ENCODE peak calls at places on chromosomes 3 and 15, in six cellular contexts. Z is left ventricle myocardium inferior, C is adipocyte, V is GM23248, O is right atrium auricular region, Q is mesendoderm. M is an unnamed sample.

GRCh38 chr3:108736821-108737220 is 20.4 kb downstream of the RETNLB start:
- DNase-seq in Q (no peak), V (no peak), O (no peak), C (no peak), Z (no peak), M (peak)

GRCh38 chr15:78726870-78727551 is 84.3 kb downstream of the ADAMTS7 start:
- DNase-seq in O (peak), C (no peak), Z (no peak), Q (peak), V (peak), M (peak)

GRCh38 chr15:32688151-32688639 is 29.6 kb upstream of the GREM1 start:
- DNase-seq in V (peak), Z (no peak), O (no peak), C (no peak), Q (no peak), M (peak)

GRCh38 chr3:12991861-12992281 is 81.4 kb downstream of the IQSEC1 start:
- DNase-seq in O (no peak), Z (no peak), C (no peak), Q (no peak), V (no peak), M (no peak)

GRCh38 chr3:133821767-133822638 is 16.4 kb downstream of the SRPRB start:
- DNase-seq in C (peak), V (peak), Z (peak), O (peak), Q (peak), M (peak)

GRCh38 chr3:37974121-37974927 is 16.3 kb upstream of the VILL start:
- DNase-seq in Q (peak), V (peak), C (peak), O (no peak), Z (peak), M (peak)

GRCh38 chr15:22240951-22241350 is 160.6 kb downstream of the OR4M2 start:
- DNase-seq in C (no peak), Q (no peak), O (no peak), V (no peak), Z (no peak), M (no peak)

GRCh38 chr3:110414851-110415250 is 656.8 kb upstream of the NECTIN3 start:
- DNase-seq in V (peak), O (no peak), Z (no peak), Q (no peak), C (peak), M (peak)

GRCh38 chr3:11271986-11272904 is at the start of gene ATG7:
- DNase-seq in Q (peak), O (peak), Z (peak), C (peak), V (peak), M (peak)

GRCh38 chr15:91694829-91695205 is 158.7 kb upstream of the SLCO3A1 start:
- DNase-seq in C (peak), Q (no peak), V (peak), Z (no peak), O (peak), M (peak)

GRCh38 chr3:11062704-11063103 is 70.2 kb downstream of the SLC6A1 start:
- DNase-seq in Z (no peak), V (no peak), Q (no peak), O (no peak), C (no peak), M (no peak)

GRCh38 chr15:96463376-96463775 is 132.9 kb downstream of the NR2F2 start:
- DNase-seq in Z (no peak), V (no peak), Q (no peak), C (no peak), O (no peak), M (no peak)

GRCh38 chr3:39724233-39724846 is 85.1 kb upstream of the MYRIP start:
- DNase-seq in Z (no peak), V (peak), C (peak), O (no peak), Q (peak), M (no peak)

GRCh38 chr3:174355505-174355904 is 503.6 kb upstream of the NAALADL2 start:
- DNase-seq in V (peak), C (no peak), Z (no peak), Q (peak), O (no peak), M (peak)

GRCh38 chr3:138356666-138357409 is 8.5 kb downstream of the MRAS start:
- DNase-seq in Z (no peak), Q (no peak), V (no peak), C (no peak), O (no peak), M (no peak)

GRCh38 chr3:139533781-139534443 is 5.6 kb downstream of the RBP1 start:
- DNase-seq in Q (no peak), V (peak), O (no peak), Z (peak), C (peak), M (peak)

GRCh38 chr3:126355777-126356372 is 1.3 kb downstream of the KLF15 start:
- DNase-seq in C (peak), Z (peak), V (peak), Q (peak), O (peak), M (no peak)

GRCh38 chr15:45105586-45105985 is 8.4 kb downstream of the DUOX2 start:
- DNase-seq in V (no peak), Z (no peak), Q (no peak), C (no peak), O (no peak), M (no peak)

GRCh38 chr3:101842245-101842934 is 6.9 kb upstream of the NFKBIZ start:
- DNase-seq in C (no peak), V (no peak), Q (peak), Z (no peak), O (no peak), M (no peak)

GRCh38 chr3:126137490-126138130 is 42.8 kb downstream of the ALDH1L1 start:
- DNase-seq in V (no peak), Z (no peak), Q (no peak), O (peak), C (no peak), M (no peak)

GRCh38 chr15:90558182-90558581 is 28.5 kb downstream of the CRTC3 start:
- DNase-seq in Q (no peak), Z (no peak), C (peak), V (peak), O (peak), M (no peak)

GRCh38 chr3:31105438-31106077 is 211.1 kb upstream of the GADL1 start:
- DNase-seq in C (peak), V (peak), O (no peak), Z (no peak), Q (no peak), M (peak)

GRCh38 chr3:188497021-188497420 is 343.1 kb downstream of the LPP start:
- DNase-seq in V (peak), C (no peak), Q (peak), Z (no peak), O (no peak), M (peak)

GRCh38 chr3:40690696-40691597 is 166.2 kb downstream of the ZNF621 start:
- DNase-seq in Z (peak), C (no peak), V (no peak), Q (no peak), O (peak), M (no peak)

GRCh38 chr15:68817304-68818087 is 3.2 kb downstream of the ANP32A start:
- DNase-seq in C (peak), Z (peak), V (peak), O (no peak), Q (peak), M (peak)

GRCh38 chr15:61530769-61531168 is 301.7 kb upstream of the RORA start:
- DNase-seq in O (no peak), V (no peak), C (no peak), Z (no peak), Q (peak), M (no peak)

GRCh38 chr3:15281817-15282216 is 50.6 kb downstream of the SH3BP5 start:
- DNase-seq in V (no peak), Z (no peak), C (no peak), Q (no peak), O (no peak), M (no peak)

GRCh38 chr3:183123891-183124290 is 24.6 kb upstream of the MCCC1 start:
- DNase-seq in V (no peak), C (no peak), O (no peak), Z (no peak), Q (no peak), M (peak)

GRCh38 chr3:144921710-144922109 is 950.1 kb downstream of the DIPK2A start:
- DNase-seq in C (no peak), V (no peak), Q (no peak), Z (no peak), O (no peak), M (no peak)

GRCh38 chr3:124615896-124616543 is 114.2 kb upstream of the UMPS start:
- DNase-seq in V (no peak), Z (peak), O (no peak), C (no peak), Q (no peak), M (no peak)

GRCh38 chr3:56795807-56796185 is 6.0 kb downstream of the ARHGEF3 start:
- DNase-seq in C (no peak), V (no peak), Q (no peak), Z (no peak), O (no peak), M (no peak)

GRCh38 chr15:51342249-51342999 is 969 bp downstream of the GLDN start:
- DNase-seq in C (no peak), Q (peak), O (no peak), V (peak), Z (no peak), M (no peak)

GRCh38 chr3:50210510-50211367 is 5.7 kb downstream of the SLC38A3 start:
- DNase-seq in Q (no peak), C (no peak), V (no peak), Z (no peak), O (no peak), M (no peak)

DNA sequence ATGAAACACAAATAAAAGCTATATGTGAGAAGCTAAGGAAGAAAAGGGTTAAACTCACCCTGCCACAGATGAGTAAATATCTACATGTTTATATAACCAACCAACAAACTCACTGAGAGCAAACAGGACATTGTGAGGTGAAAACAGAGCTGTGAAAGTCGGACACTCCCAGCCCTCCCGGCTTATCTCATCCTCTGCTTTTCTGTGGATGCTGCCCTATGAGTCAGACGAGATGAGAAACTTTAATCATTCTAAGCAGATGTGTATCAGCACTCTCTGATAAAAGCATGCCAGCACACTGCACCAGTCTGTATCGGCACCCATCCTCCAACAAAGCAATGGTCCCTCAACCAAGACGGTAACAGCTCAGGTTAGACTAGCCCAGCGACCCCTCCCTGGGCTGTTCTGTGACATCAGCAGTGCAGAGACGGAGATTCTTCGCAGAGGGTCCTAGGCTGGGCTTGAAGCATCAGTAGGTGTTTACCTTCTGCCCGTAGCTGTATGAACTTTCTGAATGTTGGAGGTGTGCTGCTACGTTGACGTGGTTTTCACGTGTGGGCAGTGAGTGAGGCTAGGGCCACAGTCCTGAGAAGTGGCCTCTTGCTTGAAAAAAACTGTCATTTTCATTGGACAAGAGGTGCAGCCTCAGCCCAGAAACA is 119.8 kb upstream of the ALDH1A3 start:
- DNase-seq in Z (no peak), O (no peak), C (peak), Q (peak), V (peak), M (peak)
- H3K4me3 ChIP-seq in Z (no peak), O (no peak), C (peak), Q (no peak), V (peak), M (no peak)

GRCh38 chr3:58463181-58463941 is 28.5 kb upstream of the KCTD6 start:
- DNase-seq in O (peak), V (peak), Z (peak), Q (peak), C (peak), M (peak)
- H3K4me3 ChIP-seq in O (peak), V (peak), Z (peak), Q (no peak), C (peak), M (no peak)

GRCh38 chr3:184177331-184177731 is 2.7 kb downstream of the AP2M1 start:
- DNase-seq in C (peak), Z (no peak), O (no peak), Q (peak), V (peak), M (no peak)
- H3K4me3 ChIP-seq in C (peak), Z (peak), O (peak), Q (no peak), V (peak), M (peak)

DNA sequence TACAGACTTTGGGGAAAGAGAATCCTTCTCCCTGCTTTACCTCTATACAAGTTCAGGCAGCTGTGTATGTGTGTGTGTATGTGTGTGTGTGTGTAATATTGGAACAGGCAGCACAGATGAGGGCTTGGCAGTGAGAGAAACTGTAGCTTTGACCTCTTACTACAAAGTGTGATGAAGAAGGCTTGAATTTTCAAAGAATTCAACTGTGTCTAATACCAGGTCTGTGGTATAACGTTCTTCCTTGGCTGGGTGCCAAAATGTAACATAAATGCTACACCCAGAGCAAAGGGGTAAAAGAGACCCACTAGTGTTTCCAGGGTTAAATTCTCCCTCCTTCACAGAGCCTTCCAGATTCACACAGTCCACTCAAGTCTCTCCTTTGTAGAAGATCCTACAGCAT is 51.1 kb downstream of the CHST2 start:
- DNase-seq in V (peak), Z (no peak), C (peak), Q (no peak), O (no peak), M (peak)
- H3K4me3 ChIP-seq in V (no peak), Z (no peak), C (no peak), Q (no peak), O (no peak), M (no peak)

GRCh38 chr15:73751481-73751880 is 1.7 kb downstream of the INSYN1 start:
- DNase-seq in V (no peak), O (no peak), Q (no peak), Z (no peak), C (no peak), M (no peak)

GRCh38 chr15:73753250-73754130 is at the start of gene INSYN1:
- DNase-seq in Z (peak), V (peak), C (peak), Q (peak), O (no peak), M (peak)

GRCh38 chr15:73750951-73751350 is 2.2 kb downstream of the INSYN1 start:
- DNase-seq in V (no peak), O (no peak), C (no peak), Z (no peak), Q (no peak), M (no peak)

GRCh38 chr15:73752817-73753214 is 335 bp downstream of the INSYN1 start:
- DNase-seq in V (peak), Q (peak), Z (no peak), C (peak), O (no peak), M (no peak)

GRCh38 chr15:73751896-73752816 is 995 bp downstream of the INSYN1 start:
- DNase-seq in V (peak), Q (no peak), C (peak), O (no peak), Z (no peak), M (no peak)
- H3K4me3 ChIP-seq in V (peak), Q (peak), C (peak), O (peak), Z (peak), M (no peak)

GRCh38 chr15:64634576-64635485 is 140.6 kb downstream of the RBPMS2 start:
- DNase-seq in C (no peak), Q (peak), Z (no peak), V (no peak), O (no peak), M (peak)
- H3K4me3 ChIP-seq in C (no peak), Q (no peak), Z (no peak), V (no peak), O (no peak), M (no peak)

GRCh38 chr15:66563566-66564110 is 2.2 kb downstream of the LCTL start:
- DNase-seq in Z (no peak), Q (no peak), O (peak), V (no peak), C (no peak), M (no peak)

GRCh38 chr15:66566963-66567531 is 1.2 kb upstream of the LCTL start:
- DNase-seq in V (peak), C (peak), O (no peak), Q (peak), Z (peak), M (peak)

GRCh38 chr15:66565731-66566130 is at the start of gene LCTL:
- DNase-seq in O (peak), Q (peak), Z (no peak), V (peak), C (peak), M (peak)

GRCh38 chr15:66564136-66565041 is 1.4 kb downstream of the LCTL start:
- DNase-seq in O (peak), V (no peak), Z (no peak), C (no peak), Q (no peak), M (peak)

DNA sequence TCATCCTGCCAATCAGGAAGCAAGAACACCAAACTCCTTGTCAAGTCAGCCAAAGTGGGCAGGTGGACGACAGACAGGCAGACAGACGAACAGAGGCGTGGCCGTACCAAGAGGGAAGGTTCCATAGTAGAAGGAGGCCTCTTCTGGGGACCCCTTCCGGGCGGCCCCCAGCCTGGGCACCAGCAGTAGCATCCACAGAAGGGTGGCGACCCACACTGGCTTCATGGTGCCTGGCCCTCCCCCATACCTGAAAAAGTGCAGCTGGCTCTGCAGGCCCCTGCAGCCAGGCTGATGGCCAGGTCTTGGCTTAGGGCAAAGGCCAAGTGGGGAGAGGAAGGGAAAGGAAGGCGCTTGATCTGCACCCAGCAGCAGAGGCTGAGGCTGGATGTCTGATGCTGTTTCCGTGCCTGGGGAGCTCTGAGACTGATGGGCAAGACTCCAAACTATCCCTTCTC is 630 bp downstream of the LCTL start:
- DNase-seq in C (no peak), O (peak), Z (no peak), Q (no peak), V (no peak), M (no peak)
- H3K4me3 ChIP-seq in C (no peak), O (no peak), Z (no peak), Q (no peak), V (no peak), M (no peak)

GRCh38 chr15:42355291-42355690 is 4.0 kb upstream of the CAPN3 start:
- DNase-seq in C (no peak), O (no peak), Q (no peak), Z (no peak), V (no peak), M (no peak)

GRCh38 chr15:42358141-42358540 is 1.2 kb upstream of the CAPN3 start:
- DNase-seq in Z (no peak), O (no peak), C (no peak), V (no peak), Q (no peak), M (no peak)

GRCh38 chr15:42360535-42361112 is 1.3 kb downstream of the CAPN3 start:
- DNase-seq in Q (no peak), C (no peak), O (no peak), Z (no peak), V (no peak), M (no peak)

GRCh38 chr15:42359990-42360389 is 689 bp downstream of the CAPN3 start:
- DNase-seq in C (no peak), O (no peak), Q (no peak), V (no peak), Z (no peak), M (no peak)

DNA sequence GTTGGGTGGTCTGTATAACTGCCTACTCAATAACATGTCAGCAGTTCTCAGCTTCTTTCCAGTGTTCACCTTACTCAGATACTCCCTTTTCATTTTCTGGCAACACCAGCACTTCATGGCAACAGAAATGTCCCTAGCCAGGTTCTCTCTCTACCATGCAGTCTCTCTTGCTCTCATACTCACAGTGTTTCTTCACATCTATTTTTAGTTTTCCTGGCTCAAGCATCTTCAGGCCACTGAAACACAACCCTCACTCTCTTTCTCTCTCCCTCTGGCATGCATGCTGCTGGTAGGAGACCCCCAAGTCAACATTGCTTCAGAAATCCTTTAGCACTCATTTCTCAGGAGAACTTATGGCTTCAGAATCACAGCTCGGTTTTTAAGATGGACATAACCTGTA is at the start of gene CAPN3:
- DNase-seq in V (no peak), Z (no peak), Q (no peak), O (no peak), C (no peak), M (no peak)
- H3K4me3 ChIP-seq in V (no peak), Z (no peak), Q (no peak), O (peak), C (no peak), M (no peak)

M was measured in epithelial cell of esophagus.